ENCODE peak calls at places on chromosome 3, in seven cellular contexts. K, H, G, F, B, O and Z are unnamed samples.

GRCh38 chr3:54760226-54760625 is 167.6 kb downstream of the LRTM1 start:
- DNase-seq in K (no peak), H (no peak), G (no peak), F (no peak), B (no peak), O (no peak), Z (no peak)

GRCh38 chr3:130259170-130259874 is 86.2 kb upstream of the COL6A5 start:
- DNase-seq in K (no peak), H (no peak), G (no peak), F (no peak), B (no peak), O (no peak), Z (peak; percentile 13)

GRCh38 chr3:146550743-146551510 is 6.5 kb upstream of the PLSCR1 start:
- DNase-seq in K (no peak), H (no peak), G (no peak), F (no peak), B (peak; percentile 63), O (peak; percentile 97), Z (peak; percentile 87)

GRCh38 chr3:129938140-129938930 is 36.2 kb upstream of the TRH start:
- DNase-seq in K (no peak), H (peak; percentile 34), G (no peak), F (no peak), B (no peak), O (no peak), Z (no peak)

GRCh38 chr3:128069271-128069670 is 17.0 kb downstream of the SEC61A1 start:
- DNase-seq in K (no peak), H (no peak), G (no peak), F (no peak), B (no peak), O (no peak), Z (no peak)

GRCh38 chr3:171018151-171018935 is 8.2 kb downstream of the SLC2A2 start:
- DNase-seq in K (no peak), H (no peak), G (no peak), F (no peak), B (no peak), O (no peak), Z (no peak)

GRCh38 chr3:33578325-33579180 is 138.3 kb upstream of the UBP1 start:
- DNase-seq in K (no peak), H (peak; percentile 24), G (no peak), F (no peak), B (no peak), O (peak; percentile 51), Z (peak; percentile 42)

GRCh38 chr3:73546961-73547360 is 77.8 kb downstream of the PDZRN3 start:
- DNase-seq in K (no peak), H (no peak), G (no peak), F (no peak), B (peak; percentile 44), O (peak; percentile 73), Z (peak; percentile 64)

GRCh38 chr3:177968891-177969290 is 567.3 kb upstream of the KCNMB2 start:
- DNase-seq in K (no peak), H (no peak), G (no peak), F (no peak), B (no peak), O (no peak), Z (no peak)

GRCh38 chr3:139302084-139302800 is 41.6 kb upstream of the MRPS22 start:
- DNase-seq in K (no peak), H (no peak), G (peak; percentile 19), F (no peak), B (peak; percentile 95), O (peak; percentile 99), Z (peak; percentile 99)

GRCh38 chr3:13563911-13564310 is 15.0 kb downstream of the FBLN2 start:
- DNase-seq in K (no peak), H (no peak), G (no peak), F (no peak), B (no peak), O (no peak), Z (no peak)